ENCODE peak calls at places on chromosomes 2 and 18, in seven cellular contexts. One of them, this sample, is unnamed.

GRCh38 chr2:210072922-210073509 is 70.6 kb downstream of the RPE start:
- DNase-seq in stimulated activated CD8-positive, alpha-beta memory T cell treated with anti-CD3 and anti-CD28 coated beads, Interleukin-4, amount 100 ng/mL, for 1 hour: no peak
- DNase-seq in Panc1: peak; percentile 12
- DNase-seq in activated naive CD4-positive, alpha-beta T cell: no peak
- DNase-seq in NCI-H1930: no peak
- DNase-seq in A549: peak; percentile 2
- DNase-seq in T1000: no peak
- DNase-seq in this sample: no peak

GRCh38 chr2:71166812-71167211 is 36.4 kb downstream of the MPHOSPH10 start:
- DNase-seq in stimulated activated CD8-positive, alpha-beta memory T cell treated with anti-CD3 and anti-CD28 coated beads, Interleukin-4, amount 100 ng/mL, for 1 hour: no peak
- DNase-seq in Panc1: no peak
- DNase-seq in activated naive CD4-positive, alpha-beta T cell: no peak
- DNase-seq in NCI-H1930: no peak
- DNase-seq in A549: no peak
- DNase-seq in T1000: no peak
- DNase-seq in this sample: no peak

GRCh38 chr2:33412920-33413319 is 63.5 kb upstream of the RASGRP3 start:
- DNase-seq in stimulated activated CD8-positive, alpha-beta memory T cell treated with anti-CD3 and anti-CD28 coated beads, Interleukin-4, amount 100 ng/mL, for 1 hour: no peak
- DNase-seq in Panc1: no peak
- DNase-seq in activated naive CD4-positive, alpha-beta T cell: no peak
- DNase-seq in NCI-H1930: no peak
- DNase-seq in A549: peak; percentile 55
- DNase-seq in T1000: no peak
- DNase-seq in this sample: no peak

GRCh38 chr18:32707586-32707985 is 65.2 kb downstream of the KLHL14 start:
- DNase-seq in stimulated activated CD8-positive, alpha-beta memory T cell treated with anti-CD3 and anti-CD28 coated beads, Interleukin-4, amount 100 ng/mL, for 1 hour: no peak
- DNase-seq in Panc1: no peak
- DNase-seq in activated naive CD4-positive, alpha-beta T cell: no peak
- DNase-seq in NCI-H1930: no peak
- DNase-seq in A549: no peak
- DNase-seq in T1000: no peak
- DNase-seq in this sample: no peak

GRCh38 chr18:57759650-57760049 is 43.5 kb downstream of the ATP8B1 start:
- DNase-seq in stimulated activated CD8-positive, alpha-beta memory T cell treated with anti-CD3 and anti-CD28 coated beads, Interleukin-4, amount 100 ng/mL, for 1 hour: no peak
- DNase-seq in Panc1: no peak
- DNase-seq in activated naive CD4-positive, alpha-beta T cell: no peak
- DNase-seq in NCI-H1930: no peak
- DNase-seq in A549: no peak
- DNase-seq in T1000: no peak
- DNase-seq in this sample: no peak

GRCh38 chr2:223601932-223602676 is at the start of gene SCG2:
- DNase-seq in stimulated activated CD8-positive, alpha-beta memory T cell treated with anti-CD3 and anti-CD28 coated beads, Interleukin-4, amount 100 ng/mL, for 1 hour: no peak
- DNase-seq in Panc1: peak; percentile 15
- DNase-seq in activated naive CD4-positive, alpha-beta T cell: no peak
- DNase-seq in NCI-H1930: peak; percentile 61
- DNase-seq in A549: peak; percentile 64
- DNase-seq in T1000: peak; percentile 62
- DNase-seq in this sample: no peak

GRCh38 chr2:158953926-158954763 is 14.3 kb upstream of the TANC1 start:
- DNase-seq in stimulated activated CD8-positive, alpha-beta memory T cell treated with anti-CD3 and anti-CD28 coated beads, Interleukin-4, amount 100 ng/mL, for 1 hour: no peak
- DNase-seq in Panc1: no peak
- DNase-seq in activated naive CD4-positive, alpha-beta T cell: no peak
- DNase-seq in NCI-H1930: peak; percentile 47
- DNase-seq in A549: peak; percentile 32
- DNase-seq in T1000: peak; percentile 56
- DNase-seq in this sample: no peak

GRCh38 chr2:204140258-204140657 is 203.7 kb downstream of the ICOS start:
- DNase-seq in stimulated activated CD8-positive, alpha-beta memory T cell treated with anti-CD3 and anti-CD28 coated beads, Interleukin-4, amount 100 ng/mL, for 1 hour: no peak
- DNase-seq in Panc1: no peak
- DNase-seq in activated naive CD4-positive, alpha-beta T cell: no peak
- DNase-seq in NCI-H1930: no peak
- DNase-seq in A549: no peak
- DNase-seq in T1000: no peak
- DNase-seq in this sample: no peak

GRCh38 chr2:10914272-10914693 is 2.5 kb downstream of the KCNF1 start:
- DNase-seq in stimulated activated CD8-positive, alpha-beta memory T cell treated with anti-CD3 and anti-CD28 coated beads, Interleukin-4, amount 100 ng/mL, for 1 hour: no peak
- DNase-seq in Panc1: no peak
- DNase-seq in activated naive CD4-positive, alpha-beta T cell: no peak
- DNase-seq in NCI-H1930: no peak
- DNase-seq in A549: peak; percentile 62
- DNase-seq in T1000: no peak
- DNase-seq in this sample: no peak

GRCh38 chr2:238061310-238062202 is 755 bp downstream of the SCLY start:
- DNase-seq in stimulated activated CD8-positive, alpha-beta memory T cell treated with anti-CD3 and anti-CD28 coated beads, Interleukin-4, amount 100 ng/mL, for 1 hour: no peak
- DNase-seq in Panc1: no peak
- DNase-seq in activated naive CD4-positive, alpha-beta T cell: no peak
- DNase-seq in NCI-H1930: no peak
- DNase-seq in A549: peak; percentile 53
- DNase-seq in T1000: no peak
- DNase-seq in this sample: no peak

GRCh38 chr2:23430263-23430662 is 45.3 kb downstream of the KLHL29 start:
- DNase-seq in stimulated activated CD8-positive, alpha-beta memory T cell treated with anti-CD3 and anti-CD28 coated beads, Interleukin-4, amount 100 ng/mL, for 1 hour: no peak
- DNase-seq in Panc1: no peak
- DNase-seq in activated naive CD4-positive, alpha-beta T cell: no peak
- DNase-seq in NCI-H1930: no peak
- DNase-seq in A549: no peak
- DNase-seq in T1000: no peak
- DNase-seq in this sample: no peak

GRCh38 chr2:43210467-43211303 is 15.7 kb downstream of the ZFP36L2 start:
- DNase-seq in stimulated activated CD8-positive, alpha-beta memory T cell treated with anti-CD3 and anti-CD28 coated beads, Interleukin-4, amount 100 ng/mL, for 1 hour: no peak
- DNase-seq in Panc1: no peak
- DNase-seq in activated naive CD4-positive, alpha-beta T cell: no peak
- DNase-seq in NCI-H1930: no peak
- DNase-seq in A549: no peak
- DNase-seq in T1000: no peak
- DNase-seq in this sample: peak; percentile 15

GRCh38 chr2:6909431-6910385 is 7.5 kb upstream of the RNF144A start:
- DNase-seq in stimulated activated CD8-positive, alpha-beta memory T cell treated with anti-CD3 and anti-CD28 coated beads, Interleukin-4, amount 100 ng/mL, for 1 hour: no peak
- DNase-seq in Panc1: no peak
- DNase-seq in activated naive CD4-positive, alpha-beta T cell: no peak
- DNase-seq in NCI-H1930: no peak
- DNase-seq in A549: no peak
- DNase-seq in T1000: no peak
- DNase-seq in this sample: no peak

GRCh38 chr2:231530099-231531085 is at the start of gene NMUR1:
- DNase-seq in stimulated activated CD8-positive, alpha-beta memory T cell treated with anti-CD3 and anti-CD28 coated beads, Interleukin-4, amount 100 ng/mL, for 1 hour: peak; percentile 24
- DNase-seq in Panc1: no peak
- DNase-seq in activated naive CD4-positive, alpha-beta T cell: peak; percentile 62
- DNase-seq in NCI-H1930: peak; percentile 59
- DNase-seq in A549: peak; percentile 48
- DNase-seq in T1000: no peak
- DNase-seq in this sample: no peak

GRCh38 chr2:118059919-118060478 is 28.3 kb upstream of the INSIG2 start:
- DNase-seq in stimulated activated CD8-positive, alpha-beta memory T cell treated with anti-CD3 and anti-CD28 coated beads, Interleukin-4, amount 100 ng/mL, for 1 hour: no peak
- DNase-seq in Panc1: no peak
- DNase-seq in activated naive CD4-positive, alpha-beta T cell: no peak
- DNase-seq in NCI-H1930: no peak
- DNase-seq in A549: no peak
- DNase-seq in T1000: no peak
- DNase-seq in this sample: no peak

GRCh38 chr2:58899692-58900091 is 658.6 kb upstream of the FANCL start:
- DNase-seq in stimulated activated CD8-positive, alpha-beta memory T cell treated with anti-CD3 and anti-CD28 coated beads, Interleukin-4, amount 100 ng/mL, for 1 hour: no peak
- DNase-seq in Panc1: no peak
- DNase-seq in activated naive CD4-positive, alpha-beta T cell: no peak
- DNase-seq in NCI-H1930: no peak
- DNase-seq in A549: no peak
- DNase-seq in T1000: no peak
- DNase-seq in this sample: no peak

GRCh38 chr2:134773372-134774073 is 54.7 kb upstream of the TMEM163 start:
- DNase-seq in stimulated activated CD8-positive, alpha-beta memory T cell treated with anti-CD3 and anti-CD28 coated beads, Interleukin-4, amount 100 ng/mL, for 1 hour: no peak
- DNase-seq in Panc1: no peak
- DNase-seq in activated naive CD4-positive, alpha-beta T cell: no peak
- DNase-seq in NCI-H1930: no peak
- DNase-seq in A549: no peak
- DNase-seq in T1000: no peak
- DNase-seq in this sample: no peak

GRCh38 chr18:37420315-37420880 is 145.2 kb downstream of the CELF4 start:
- DNase-seq in stimulated activated CD8-positive, alpha-beta memory T cell treated with anti-CD3 and anti-CD28 coated beads, Interleukin-4, amount 100 ng/mL, for 1 hour: no peak
- DNase-seq in Panc1: no peak
- DNase-seq in activated naive CD4-positive, alpha-beta T cell: no peak
- DNase-seq in NCI-H1930: no peak
- DNase-seq in A549: no peak
- DNase-seq in T1000: no peak
- DNase-seq in this sample: no peak

GRCh38 chr2:206260427-206261012 is 13.9 kb upstream of the ZDBF2 start:
- DNase-seq in stimulated activated CD8-positive, alpha-beta memory T cell treated with anti-CD3 and anti-CD28 coated beads, Interleukin-4, amount 100 ng/mL, for 1 hour: no peak
- DNase-seq in Panc1: peak; percentile 7
- DNase-seq in activated naive CD4-positive, alpha-beta T cell: no peak
- DNase-seq in NCI-H1930: no peak
- DNase-seq in A549: peak; percentile 37
- DNase-seq in T1000: no peak
- DNase-seq in this sample: no peak

GRCh38 chr18:74652392-74652988 is 54.8 kb downstream of the ZNF407 start:
- DNase-seq in stimulated activated CD8-positive, alpha-beta memory T cell treated with anti-CD3 and anti-CD28 coated beads, Interleukin-4, amount 100 ng/mL, for 1 hour: no peak
- DNase-seq in Panc1: peak; percentile 33
- DNase-seq in activated naive CD4-positive, alpha-beta T cell: no peak
- DNase-seq in NCI-H1930: peak; percentile 52
- DNase-seq in A549: peak; percentile 19
- DNase-seq in T1000: no peak
- DNase-seq in this sample: no peak